ENCODE peak calls at places on chromosomes 2 and 18, in eight cellular contexts. B is Karpas-422; H is A549; J is lower lobe of right lung; N is naive thymus-derived CD4-positive, alpha-beta T cell; Q is esophagus squamous epithelium; Z is cardiac muscle cell; P is psoas muscle. R is an unnamed sample.

GRCh38 chr2:132252191-132252893 is 90.6 kb upstream of the ANKRD30BL start:
- DNase-seq in N (no peak), Q (no peak), J (peak; percentile 37), H (no peak), Z (no peak), P (no peak), B (peak; percentile 9), R (no peak)

GRCh38 chr2:211875488-211875887 is 663.1 kb downstream of the ERBB4 start:
- DNase-seq in B (no peak), Q (no peak), H (no peak), Z (no peak), J (no peak), P (no peak), N (no peak), R (no peak)

GRCh38 chr2:122098301-122098700 is 342.9 kb downstream of the TSN start:
- DNase-seq in B (no peak), P (no peak), Z (peak; percentile 5), Q (no peak), J (no peak), H (no peak), N (no peak), R (no peak)

GRCh38 chr2:74515271-74516069 is 1.2 kb downstream of the TLX2 start:
- DNase-seq in J (no peak), P (no peak), B (no peak), Q (no peak), N (no peak), H (no peak), Z (no peak), R (no peak)

GRCh38 chr2:100919316-100919715 is 82.8 kb upstream of the RPL31 start:
- DNase-seq in H (no peak), Q (no peak), J (no peak), N (no peak), Z (no peak), P (no peak), B (peak; percentile 74), R (no peak)

GRCh38 chr2:99602475-99602874 is 112.7 kb upstream of the REV1 start:
- DNase-seq in N (no peak), B (no peak), Z (peak; percentile 29), H (no peak), P (no peak), Q (no peak), J (no peak), R (no peak)

GRCh38 chr18:73766915-73767314 is 380.7 kb downstream of the FBXO15 start:
- DNase-seq in N (no peak), H (no peak), J (no peak), Q (no peak), P (no peak), B (no peak), Z (no peak), R (no peak)

GRCh38 chr2:168687314-168687713 is 115.1 kb upstream of the NOSTRIN start:
- DNase-seq in J (no peak), N (peak; percentile 12), H (peak; percentile 18), B (no peak), Q (no peak), Z (peak; percentile 39), P (no peak), R (no peak)

GRCh38 chr2:186164325-186164724 is 321.7 kb upstream of the ZC3H15 start:
- DNase-seq in H (no peak), B (no peak), J (no peak), P (no peak), N (no peak), Z (no peak), Q (no peak), R (no peak)

GRCh38 chr2:72897785-72898184 is 10.6 kb downstream of the SPR start:
- DNase-seq in H (no peak), B (no peak), N (no peak), Z (no peak), P (no peak), Q (no peak), J (no peak), R (no peak)

GRCh38 chr2:118185210-118186109 is 97.2 kb downstream of the INSIG2 start:
- DNase-seq in J (peak; percentile 80), H (peak; percentile 37), N (no peak), Q (no peak), B (peak; percentile 79), P (peak; percentile 80), Z (peak; percentile 42), R (no peak)

GRCh38 chr2:112646791-112647720 is 1.3 kb downstream of the SLC20A1 start:
- DNase-seq in H (peak; percentile 32), B (peak; percentile 67), Z (no peak), N (no peak), Q (no peak), J (no peak), P (no peak), R (no peak)

GRCh38 chr2:183390109-183390508 is 265.9 kb downstream of the NUP35 start:
- DNase-seq in Z (no peak), Q (no peak), J (peak; percentile 24), H (no peak), N (no peak), P (no peak), B (no peak), R (no peak)

GRCh38 chr2:1552611-1553010 is 139.3 kb downstream of the TPO start:
- DNase-seq in Q (no peak), Z (no peak), J (no peak), H (no peak), N (no peak), B (no peak), P (no peak), R (no peak)

GRCh38 chr2:233853353-233853752 is 982 bp downstream of the HJURP start:
- DNase-seq in N (no peak), B (no peak), H (peak; percentile 34), J (no peak), Z (no peak), Q (no peak), P (no peak), R (no peak)

GRCh38 chr2:187542123-187542522 is 12.1 kb downstream of the TFPI start:
- DNase-seq in N (no peak), P (no peak), Q (no peak), H (no peak), Z (no peak), J (no peak), B (no peak), R (no peak)

GRCh38 chr2:187543488-187543887 is 10.7 kb downstream of the TFPI start:
- DNase-seq in J (no peak), N (no peak), P (no peak), H (no peak), Q (no peak), B (no peak), Z (no peak), R (no peak)

GRCh38 chr2:187545238-187545751 is 8.9 kb downstream of the TFPI start:
- DNase-seq in Z (peak; percentile 74), B (no peak), N (no peak), P (no peak), H (peak; percentile 67), Q (no peak), J (no peak), R (no peak)

GRCh38 chr2:187544371-187545080 is 9.7 kb downstream of the TFPI start:
- DNase-seq in Q (no peak), J (peak; percentile 63), H (peak; percentile 86), B (no peak), Z (peak; percentile 76), P (peak; percentile 50), N (no peak), R (no peak)

DNA sequence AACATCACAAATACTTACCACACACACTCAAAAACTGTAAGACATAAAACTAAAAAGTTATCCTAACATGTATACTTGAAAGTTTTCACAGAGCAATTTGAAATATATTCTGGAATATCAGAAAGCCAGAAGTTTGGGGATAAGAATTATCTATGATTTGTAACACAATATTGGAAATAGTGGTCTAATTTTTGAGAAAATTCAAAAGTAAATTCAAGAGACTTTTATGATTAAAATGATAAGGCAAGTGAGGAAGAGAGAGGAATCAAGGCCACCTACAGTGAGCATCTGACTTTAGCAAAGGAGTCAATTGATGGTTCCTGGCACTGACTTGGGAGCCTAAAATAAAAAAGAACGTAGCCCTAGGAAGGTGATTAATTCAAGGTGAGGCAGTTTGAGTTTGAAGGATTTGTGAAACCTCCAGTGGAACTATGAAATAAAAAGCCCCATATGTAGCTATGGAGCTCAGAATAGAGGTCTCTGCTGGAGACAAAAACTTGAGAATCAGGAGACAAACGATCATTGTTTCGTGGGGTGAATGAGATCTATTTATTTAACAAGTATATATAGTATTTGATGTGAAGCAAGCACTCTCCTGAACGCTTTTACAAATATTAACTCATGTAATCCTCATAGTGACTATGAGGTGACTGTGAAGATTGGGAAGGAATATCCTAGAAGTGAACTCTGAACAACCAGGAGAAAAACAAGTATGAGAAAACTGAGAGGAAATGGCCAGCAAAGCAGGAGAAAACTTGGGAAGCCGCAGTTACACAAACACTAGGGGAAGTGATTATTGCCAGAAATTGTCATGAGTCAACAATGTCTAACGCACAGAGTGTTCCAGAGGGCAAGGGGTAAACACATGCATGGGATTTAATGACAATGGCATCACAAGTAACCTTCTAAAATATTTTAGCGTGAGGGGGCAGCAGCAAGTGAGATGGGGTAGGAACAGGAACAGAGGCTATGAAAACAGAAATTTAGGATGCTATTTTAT is 12.8 kb downstream of the TFPI start:
- DNase-seq in P (no peak), Z (peak; percentile 95), N (no peak), B (no peak), Q (no peak), H (peak; percentile 96), J (no peak), R (no peak)
- H3K4me3 ChIP-seq in P (peak overlapping the region; percentile 15), Z (no peak overlapping the region), N (no peak overlapping the region), B (no peak overlapping the region), Q (no peak overlapping the region), H (peak overlapping the region; percentile 14), J (no peak overlapping the region), R (no peak overlapping the region)

DNA sequence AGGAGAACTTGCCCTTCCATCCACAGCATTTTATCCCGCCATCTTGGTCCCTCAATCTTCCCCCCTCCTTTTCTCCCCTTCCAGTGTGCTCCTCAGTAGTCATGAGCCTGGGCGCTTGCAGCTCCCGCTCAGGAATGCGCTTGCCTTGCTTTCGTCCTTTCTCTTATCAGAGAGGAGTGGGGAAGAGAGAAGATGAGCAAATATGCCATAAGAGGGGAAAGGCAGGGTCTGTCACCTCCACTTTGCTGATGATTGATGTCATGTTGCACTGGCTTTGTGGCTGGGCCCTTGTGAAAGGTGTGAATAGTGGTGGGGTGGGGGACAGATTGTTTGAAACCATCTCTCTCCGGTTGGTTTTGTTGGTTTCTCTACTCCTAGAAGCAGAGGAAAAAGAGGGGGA is 569.3 kb downstream of the TNS1 start:
- DNase-seq in P (no peak), Z (peak; percentile 43), J (no peak), N (no peak), Q (no peak), B (no peak), H (no peak), R (no peak)
- H3K4me1 ChIP-seq in P (peaks cover 44% of the 10 kb centered on the region), Z (peaks cover 67% of the 10 kb centered on the region), J (peaks cover 45% of the 10 kb centered on the region), N (no peaks in the 10 kb centered on the region), Q (peaks cover 79% of the 10 kb centered on the region), B (peaks cover 5% of the 10 kb centered on the region), H (peaks cover 11% of the 10 kb centered on the region), R (no peaks in the 10 kb centered on the region)

DNA sequence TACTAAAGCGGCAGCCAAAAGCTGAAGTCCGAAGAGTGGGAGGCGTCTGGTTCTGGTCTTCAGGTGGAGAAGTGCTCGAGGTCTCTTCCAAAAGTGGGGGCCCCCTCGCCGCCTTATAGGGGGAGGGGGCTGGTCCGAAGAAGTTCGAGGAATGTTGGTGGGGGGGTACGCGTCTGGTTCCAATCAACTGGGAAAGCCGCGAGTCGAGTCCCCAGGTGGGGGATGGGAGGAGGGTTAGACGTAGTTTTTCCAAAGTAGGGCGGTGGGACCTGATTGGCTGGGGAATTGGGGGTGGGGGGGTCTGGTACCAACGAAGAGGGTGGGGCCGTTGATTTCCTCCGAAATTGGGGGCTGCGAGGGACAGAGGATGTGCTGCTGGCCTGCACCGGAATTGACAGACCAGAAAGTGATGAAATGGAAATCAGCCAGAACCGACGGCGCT is 603 bp downstream of the ITM2C start:
- DNase-seq in P (no peak), B (no peak), H (no peak), N (no peak), Z (peak; percentile 29), Q (no peak), J (no peak), R (no peak)
- H3K4me3 ChIP-seq in P (peak overlapping the region; percentile 61), B (no peak overlapping the region), H (peak overlapping the region; percentile 80), N (peak overlapping the region; percentile 66), Z (peak overlapping the region; percentile 99), Q (peak overlapping the region; percentile 72), J (peak overlapping the region; percentile 72), R (peak overlapping the region; percentile 71)

GRCh38 chr2:126041648-126042047 is 614.3 kb upstream of the GYPC start:
- DNase-seq in B (no peak), J (no peak), H (no peak), N (no peak), Q (no peak), Z (no peak), P (no peak), R (no peak)
- H3K4me1 ChIP-seq in B (peaks cover 65% of the 10 kb centered on the region), J (no peaks in the 10 kb centered on the region), H (no peaks in the 10 kb centered on the region), N (no peaks in the 10 kb centered on the region), Q (no peaks in the 10 kb centered on the region), Z (no peaks in the 10 kb centered on the region), P (no peaks in the 10 kb centered on the region), R (no peaks in the 10 kb centered on the region)